ENCODE peak calls at places on chromosomes 2 and 18, in six cellular contexts. One of them, this sample, is unnamed.
A peak's percentile ranks its signal among the peaks of the same experiment; 100 is the strongest.

GRCh38 chr2:44894058-44894457 is 47.4 kb upstream of the SIX3 start:
- DNase-seq in ascending aorta: no peak
- DNase-seq in NCI-H2081: no peak
- DNase-seq in skeletal muscle cell: no peak
- DNase-seq in amniotic stem cell: no peak
- DNase-seq in GM06990: peak; percentile 37
- DNase-seq in this sample: no peak

GRCh38 chr2:203659650-203660049 is 46.8 kb upstream of the CD28 start:
- DNase-seq in NCI-H2081: no peak
- DNase-seq in skeletal muscle cell: no peak
- DNase-seq in amniotic stem cell: no peak
- DNase-seq in GM06990: no peak
- DNase-seq in ascending aorta: no peak
- DNase-seq in this sample: no peak

GRCh38 chr2:231917280-231918088 is 8.7 kb downstream of the NPPC start:
- DNase-seq in NCI-H2081: no peak
- DNase-seq in GM06990: no peak
- DNase-seq in amniotic stem cell: no peak
- DNase-seq in skeletal muscle cell: no peak
- DNase-seq in ascending aorta: no peak
- DNase-seq in this sample: no peak

GRCh38 chr2:161337247-161337646 is 29.0 kb downstream of the PSMD14 start:
- DNase-seq in ascending aorta: no peak
- DNase-seq in amniotic stem cell: no peak
- DNase-seq in GM06990: no peak
- DNase-seq in NCI-H2081: no peak
- DNase-seq in skeletal muscle cell: no peak
- DNase-seq in this sample: no peak

GRCh38 chr2:179460530-179460929 is 195.9 kb upstream of the SESTD1 start:
- DNase-seq in amniotic stem cell: peak; percentile 71
- DNase-seq in ascending aorta: no peak
- DNase-seq in skeletal muscle cell: peak; percentile 94
- DNase-seq in GM06990: no peak
- DNase-seq in NCI-H2081: no peak
- DNase-seq in this sample: no peak

GRCh38 chr2:45610281-45611019 is 617 bp downstream of the SRBD1 start:
- DNase-seq in amniotic stem cell: peak; percentile 46
- DNase-seq in GM06990: peak; percentile 47
- DNase-seq in ascending aorta: peak; percentile 75
- DNase-seq in skeletal muscle cell: no peak
- DNase-seq in NCI-H2081: peak; percentile 61
- DNase-seq in this sample: peak; percentile 21

GRCh38 chr2:103445356-103445755 is 683.5 kb downstream of the TMEM182 start:
- DNase-seq in GM06990: no peak
- DNase-seq in NCI-H2081: peak; percentile 15
- DNase-seq in skeletal muscle cell: no peak
- DNase-seq in ascending aorta: no peak
- DNase-seq in amniotic stem cell: no peak
- DNase-seq in this sample: no peak

GRCh38 chr2:65576861-65577601 is 144.6 kb upstream of the SPRED2 start:
- DNase-seq in amniotic stem cell: peak; percentile 75
- DNase-seq in NCI-H2081: no peak
- DNase-seq in ascending aorta: no peak
- DNase-seq in GM06990: no peak
- DNase-seq in skeletal muscle cell: peak; percentile 73
- DNase-seq in this sample: no peak

GRCh38 chr2:162106746-162107145 is 32.7 kb upstream of the DPP4 start:
- DNase-seq in GM06990: no peak
- DNase-seq in skeletal muscle cell: no peak
- DNase-seq in amniotic stem cell: no peak
- DNase-seq in ascending aorta: no peak
- DNase-seq in NCI-H2081: no peak
- DNase-seq in this sample: no peak

GRCh38 chr2:102251042-102251848 is 60.1 kb upstream of the IL1RL1 start:
- DNase-seq in NCI-H2081: no peak
- DNase-seq in GM06990: peak; percentile 28
- DNase-seq in ascending aorta: no peak
- DNase-seq in skeletal muscle cell: no peak
- DNase-seq in amniotic stem cell: no peak
- DNase-seq in this sample: peak; percentile 15

GRCh38 chr2:73087311-73087710 is 15.8 kb upstream of the SFXN5 start:
- DNase-seq in GM06990: no peak
- DNase-seq in skeletal muscle cell: no peak
- DNase-seq in ascending aorta: no peak
- DNase-seq in NCI-H2081: no peak
- DNase-seq in amniotic stem cell: no peak
- DNase-seq in this sample: no peak

GRCh38 chr18:59049726-59050660 is 89.7 kb upstream of the SEC11C start:
- DNase-seq in GM06990: no peak
- DNase-seq in NCI-H2081: no peak
- DNase-seq in skeletal muscle cell: no peak
- DNase-seq in ascending aorta: peak; percentile 57
- DNase-seq in amniotic stem cell: no peak
- DNase-seq in this sample: no peak

GRCh38 chr2:63066265-63066664 is 15.6 kb downstream of the OTX1 start:
- DNase-seq in ascending aorta: no peak
- DNase-seq in amniotic stem cell: no peak
- DNase-seq in skeletal muscle cell: no peak
- DNase-seq in NCI-H2081: no peak
- DNase-seq in GM06990: no peak
- DNase-seq in this sample: no peak

GRCh38 chr2:134246154-134246874 is 7.6 kb upstream of the MGAT5 start:
- DNase-seq in skeletal muscle cell: no peak
- DNase-seq in amniotic stem cell: no peak
- DNase-seq in GM06990: no peak
- DNase-seq in NCI-H2081: no peak
- DNase-seq in ascending aorta: no peak
- DNase-seq in this sample: no peak

GRCh38 chr2:219290381-219291171 is 11.4 kb downstream of the DNAJB2 start:
- DNase-seq in amniotic stem cell: no peak
- DNase-seq in GM06990: no peak
- DNase-seq in skeletal muscle cell: no peak
- DNase-seq in ascending aorta: peak; percentile 56
- DNase-seq in NCI-H2081: no peak
- DNase-seq in this sample: no peak

GRCh38 chr18:22314001-22314400 is 103.7 kb downstream of the CTAGE1 start:
- DNase-seq in skeletal muscle cell: peak; percentile 69
- DNase-seq in NCI-H2081: no peak
- DNase-seq in amniotic stem cell: no peak
- DNase-seq in ascending aorta: no peak
- DNase-seq in GM06990: no peak
- DNase-seq in this sample: no peak

GRCh38 chr2:195543902-195544894 is 112.8 kb upstream of the SLC39A10 start:
- DNase-seq in ascending aorta: no peak
- DNase-seq in amniotic stem cell: no peak
- DNase-seq in NCI-H2081: no peak
- DNase-seq in skeletal muscle cell: peak; percentile 39
- DNase-seq in GM06990: no peak
- DNase-seq in this sample: no peak

GRCh38 chr2:69076601-69077000 is 63.6 kb downstream of the ANTXR1 start:
- DNase-seq in amniotic stem cell: no peak
- DNase-seq in skeletal muscle cell: no peak
- DNase-seq in NCI-H2081: no peak
- DNase-seq in ascending aorta: no peak
- DNase-seq in GM06990: no peak
- DNase-seq in this sample: no peak

GRCh38 chr2:215320679-215321078 is 8.8 kb downstream of the ATIC start:
- DNase-seq in GM06990: no peak
- DNase-seq in ascending aorta: no peak
- DNase-seq in skeletal muscle cell: no peak
- DNase-seq in amniotic stem cell: no peak
- DNase-seq in NCI-H2081: no peak
- DNase-seq in this sample: no peak

GRCh38 chr2:232315049-232315922 is 63.3 kb upstream of the ALPP start:
- DNase-seq in GM06990: peak; percentile 47
- DNase-seq in NCI-H2081: no peak
- DNase-seq in amniotic stem cell: no peak
- DNase-seq in ascending aorta: peak; percentile 82
- DNase-seq in skeletal muscle cell: peak; percentile 73
- DNase-seq in this sample: peak; percentile 54

GRCh38 chr2:85838181-85838580 is 50.6 kb downstream of the ST3GAL5 start:
- DNase-seq in ascending aorta: no peak
- DNase-seq in NCI-H2081: no peak
- DNase-seq in skeletal muscle cell: no peak
- DNase-seq in amniotic stem cell: no peak
- DNase-seq in GM06990: no peak
- DNase-seq in this sample: no peak

GRCh38 chr2:30259071-30259470 is 27.7 kb downstream of the LBH start:
- DNase-seq in ascending aorta: no peak
- DNase-seq in GM06990: no peak
- DNase-seq in skeletal muscle cell: no peak
- DNase-seq in amniotic stem cell: no peak
- DNase-seq in NCI-H2081: no peak
- DNase-seq in this sample: no peak

GRCh38 chr2:211867845-211868361 is 670.7 kb downstream of the ERBB4 start:
- DNase-seq in skeletal muscle cell: peak; percentile 56
- DNase-seq in amniotic stem cell: no peak
- DNase-seq in ascending aorta: no peak
- DNase-seq in NCI-H2081: no peak
- DNase-seq in GM06990: peak; percentile 39
- DNase-seq in this sample: no peak

GRCh38 chr2:95056461-95057459 is 31.3 kb downstream of the MAL start:
- DNase-seq in ascending aorta: peak; percentile 25
- DNase-seq in GM06990: no peak
- DNase-seq in NCI-H2081: no peak
- DNase-seq in amniotic stem cell: no peak
- DNase-seq in skeletal muscle cell: no peak
- DNase-seq in this sample: no peak

GRCh38 chr2:34401186-34401585 is 802.1 kb upstream of the FAM98A start:
- DNase-seq in ascending aorta: no peak
- DNase-seq in skeletal muscle cell: no peak
- DNase-seq in amniotic stem cell: no peak
- DNase-seq in GM06990: no peak
- DNase-seq in NCI-H2081: no peak
- DNase-seq in this sample: no peak

GRCh38 chr2:162972383-162972782 is 133.8 kb upstream of the KCNH7 start:
- DNase-seq in skeletal muscle cell: no peak
- DNase-seq in GM06990: no peak
- DNase-seq in NCI-H2081: no peak
- DNase-seq in amniotic stem cell: no peak
- DNase-seq in ascending aorta: no peak
- DNase-seq in this sample: no peak

GRCh38 chr2:66696856-66697255 is 261.9 kb downstream of the MEIS1 start:
- DNase-seq in ascending aorta: no peak
- DNase-seq in amniotic stem cell: no peak
- DNase-seq in NCI-H2081: no peak
- DNase-seq in GM06990: no peak
- DNase-seq in skeletal muscle cell: no peak
- DNase-seq in this sample: no peak

GRCh38 chr18:22691988-22692710 is 241.0 kb upstream of the RBBP8 start:
- DNase-seq in NCI-H2081: no peak
- DNase-seq in amniotic stem cell: peak; percentile 72
- DNase-seq in GM06990: no peak
- DNase-seq in skeletal muscle cell: peak; percentile 92
- DNase-seq in ascending aorta: no peak
- DNase-seq in this sample: no peak

This sample was measured in effector memory CD4-positive, alpha-beta T cell.